ENCODE peak calls at places on chromosomes 1 and 21, in four cellular contexts. One of them, this sample, is unnamed.
A peak's percentile ranks its signal among the peaks of the same experiment; 100 is the strongest.

GRCh38 chr1:159828916-159829634 is 2.4 kb downstream of the SLAMF8 start:
- DNase-seq in esophagus squamous epithelium: no peak
- DNase-seq in GM23338: peak; percentile 75
- DNase-seq in stimulated activated CD8-positive, alpha-beta memory T cell treated with anti-CD3 and anti-CD28 coated beads, Interleukin-15, amount 100 ng/mL, for 1 hour: no peak
- DNase-seq in this sample: peak; percentile 90

GRCh38 chr1:927234-927633 is 3.5 kb downstream of the SAMD11 start:
- DNase-seq in esophagus squamous epithelium: no peak
- DNase-seq in GM23338: no peak
- DNase-seq in stimulated activated CD8-positive, alpha-beta memory T cell treated with anti-CD3 and anti-CD28 coated beads, Interleukin-15, amount 100 ng/mL, for 1 hour: no peak
- DNase-seq in this sample: no peak

GRCh38 chr1:55179177-55179835 is 35.9 kb downstream of the USP24 start:
- DNase-seq in esophagus squamous epithelium: no peak
- DNase-seq in GM23338: no peak
- DNase-seq in stimulated activated CD8-positive, alpha-beta memory T cell treated with anti-CD3 and anti-CD28 coated beads, Interleukin-15, amount 100 ng/mL, for 1 hour: no peak
- DNase-seq in this sample: no peak

GRCh38 chr1:94245747-94246438 is 8.5 kb upstream of the ARHGAP29 start:
- DNase-seq in esophagus squamous epithelium: no peak
- DNase-seq in GM23338: no peak
- DNase-seq in stimulated activated CD8-positive, alpha-beta memory T cell treated with anti-CD3 and anti-CD28 coated beads, Interleukin-15, amount 100 ng/mL, for 1 hour: no peak
- DNase-seq in this sample: no peak

GRCh38 chr1:54781023-54781723 is 16.9 kb upstream of the PARS2 start:
- DNase-seq in esophagus squamous epithelium: no peak
- DNase-seq in GM23338: peak; percentile 81
- DNase-seq in stimulated activated CD8-positive, alpha-beta memory T cell treated with anti-CD3 and anti-CD28 coated beads, Interleukin-15, amount 100 ng/mL, for 1 hour: no peak
- DNase-seq in this sample: peak; percentile 79

GRCh38 chr1:13799502-13800283 is 99.7 kb downstream of the PRDM2 start:
- DNase-seq in esophagus squamous epithelium: no peak
- DNase-seq in GM23338: no peak
- DNase-seq in stimulated activated CD8-positive, alpha-beta memory T cell treated with anti-CD3 and anti-CD28 coated beads, Interleukin-15, amount 100 ng/mL, for 1 hour: no peak
- DNase-seq in this sample: no peak

GRCh38 chr1:17423781-17424245 is 15.7 kb downstream of the RCC2 start:
- DNase-seq in esophagus squamous epithelium: no peak
- DNase-seq in GM23338: no peak
- DNase-seq in stimulated activated CD8-positive, alpha-beta memory T cell treated with anti-CD3 and anti-CD28 coated beads, Interleukin-15, amount 100 ng/mL, for 1 hour: no peak
- DNase-seq in this sample: no peak

GRCh38 chr1:159646687-159647086 is 59.1 kb downstream of the APCS start:
- DNase-seq in esophagus squamous epithelium: no peak
- DNase-seq in GM23338: no peak
- DNase-seq in stimulated activated CD8-positive, alpha-beta memory T cell treated with anti-CD3 and anti-CD28 coated beads, Interleukin-15, amount 100 ng/mL, for 1 hour: no peak
- DNase-seq in this sample: no peak

GRCh38 chr21:32712043-32712442 is 15.8 kb downstream of the SYNJ1 start:
- DNase-seq in esophagus squamous epithelium: no peak
- DNase-seq in GM23338: no peak
- DNase-seq in stimulated activated CD8-positive, alpha-beta memory T cell treated with anti-CD3 and anti-CD28 coated beads, Interleukin-15, amount 100 ng/mL, for 1 hour: no peak
- DNase-seq in this sample: no peak

GRCh38 chr1:227785812-227786608 is 29.5 kb upstream of the PRSS38 start:
- DNase-seq in esophagus squamous epithelium: no peak
- DNase-seq in GM23338: no peak
- DNase-seq in stimulated activated CD8-positive, alpha-beta memory T cell treated with anti-CD3 and anti-CD28 coated beads, Interleukin-15, amount 100 ng/mL, for 1 hour: no peak
- DNase-seq in this sample: peak; percentile 42

GRCh38 chr1:52348704-52349301 is 17.2 kb downstream of the CC2D1B start:
- DNase-seq in esophagus squamous epithelium: no peak
- DNase-seq in GM23338: peak; percentile 82
- DNase-seq in stimulated activated CD8-positive, alpha-beta memory T cell treated with anti-CD3 and anti-CD28 coated beads, Interleukin-15, amount 100 ng/mL, for 1 hour: no peak
- DNase-seq in this sample: peak; percentile 89

GRCh38 chr1:175481126-175482071 is 262.0 kb downstream of the TNR start:
- DNase-seq in esophagus squamous epithelium: no peak
- DNase-seq in GM23338: peak; percentile 56
- DNase-seq in stimulated activated CD8-positive, alpha-beta memory T cell treated with anti-CD3 and anti-CD28 coated beads, Interleukin-15, amount 100 ng/mL, for 1 hour: no peak
- DNase-seq in this sample: no peak

GRCh38 chr1:109933856-109934711 is 23.4 kb downstream of the CSF1 start:
- DNase-seq in esophagus squamous epithelium: no peak
- DNase-seq in GM23338: no peak
- DNase-seq in stimulated activated CD8-positive, alpha-beta memory T cell treated with anti-CD3 and anti-CD28 coated beads, Interleukin-15, amount 100 ng/mL, for 1 hour: no peak
- DNase-seq in this sample: no peak

GRCh38 chr1:72117621-72118020 is 164.7 kb downstream of the NEGR1 start:
- DNase-seq in esophagus squamous epithelium: no peak
- DNase-seq in GM23338: no peak
- DNase-seq in stimulated activated CD8-positive, alpha-beta memory T cell treated with anti-CD3 and anti-CD28 coated beads, Interleukin-15, amount 100 ng/mL, for 1 hour: no peak
- DNase-seq in this sample: no peak

GRCh38 chr1:6472391-6472790 is 6.4 kb upstream of the TNFRSF25 start:
- DNase-seq in esophagus squamous epithelium: no peak
- DNase-seq in GM23338: no peak
- DNase-seq in stimulated activated CD8-positive, alpha-beta memory T cell treated with anti-CD3 and anti-CD28 coated beads, Interleukin-15, amount 100 ng/mL, for 1 hour: no peak
- DNase-seq in this sample: no peak